ENCODE peak calls at places on chromosome 5, in five cellular contexts. Y is sigmoid colon, T is RWPE2, B is SJSA1, M is body of pancreas. A is an unnamed sample.

GRCh38 chr5:674630-675011 is 18.5 kb downstream of the TPPP start:
- DNase-seq in Y (peak; percentile 57), M (no peak), T (no peak), B (peak; percentile 39), A (no peak)

GRCh38 chr5:11903121-11903613 is 1.1 kb downstream of the CTNND2 start:
- DNase-seq in T (no peak), Y (no peak), M (peak; percentile 39), B (no peak), A (peak; percentile 67)

GRCh38 chr5:160230686-160231527 is 1.6 kb downstream of the FABP6 start:
- DNase-seq in T (no peak), Y (no peak), M (peak; percentile 51), B (no peak), A (no peak)

GRCh38 chr5:143648696-143649095 is 163.3 kb upstream of the HMHB1 start:
- DNase-seq in Y (no peak), M (no peak), T (no peak), B (no peak), A (no peak)

GRCh38 chr5:88964831-88965230 is 81.8 kb upstream of the MEF2C start:
- DNase-seq in M (no peak), Y (no peak), B (no peak), T (no peak), A (no peak)

GRCh38 chr5:14035859-14036440 is 91.5 kb upstream of the DNAH5 start:
- DNase-seq in T (peak; percentile 93), B (peak; percentile 88), M (peak; percentile 55), Y (no peak), A (peak; percentile 87)

GRCh38 chr5:111806753-111807152 is 49.8 kb upstream of the NREP start:
- DNase-seq in B (no peak), T (no peak), M (no peak), Y (no peak), A (no peak)

GRCh38 chr5:140112685-140113179 is 1.2 kb upstream of the PURA start:
- DNase-seq in M (no peak), T (no peak), B (no peak), Y (no peak), A (peak; percentile 26)

GRCh38 chr5:77852514-77853352 is 76.6 kb upstream of the TBCA start:
- DNase-seq in Y (peak; percentile 77), M (peak; percentile 27), T (no peak), B (peak; percentile 74), A (peak; percentile 82)

GRCh38 chr5:139461698-139462097 is 845 bp downstream of the ECSCR start:
- DNase-seq in B (peak; percentile 66), Y (no peak), T (no peak), M (no peak), A (peak; percentile 58)

GRCh38 chr5:124650960-124651662 is 95.3 kb downstream of the ZNF608 start:
- DNase-seq in T (no peak), M (no peak), B (peak; percentile 66), Y (no peak), A (no peak)

GRCh38 chr5:154365823-154366222 is 80.0 kb upstream of the SAP30L start:
- DNase-seq in T (no peak), M (no peak), Y (no peak), B (no peak), A (no peak)

GRCh38 chr5:143542798-143543144 is 139.3 kb upstream of the NR3C1 start:
- DNase-seq in M (no peak), Y (no peak), B (no peak), T (no peak), A (peak; percentile 19)

DNA sequence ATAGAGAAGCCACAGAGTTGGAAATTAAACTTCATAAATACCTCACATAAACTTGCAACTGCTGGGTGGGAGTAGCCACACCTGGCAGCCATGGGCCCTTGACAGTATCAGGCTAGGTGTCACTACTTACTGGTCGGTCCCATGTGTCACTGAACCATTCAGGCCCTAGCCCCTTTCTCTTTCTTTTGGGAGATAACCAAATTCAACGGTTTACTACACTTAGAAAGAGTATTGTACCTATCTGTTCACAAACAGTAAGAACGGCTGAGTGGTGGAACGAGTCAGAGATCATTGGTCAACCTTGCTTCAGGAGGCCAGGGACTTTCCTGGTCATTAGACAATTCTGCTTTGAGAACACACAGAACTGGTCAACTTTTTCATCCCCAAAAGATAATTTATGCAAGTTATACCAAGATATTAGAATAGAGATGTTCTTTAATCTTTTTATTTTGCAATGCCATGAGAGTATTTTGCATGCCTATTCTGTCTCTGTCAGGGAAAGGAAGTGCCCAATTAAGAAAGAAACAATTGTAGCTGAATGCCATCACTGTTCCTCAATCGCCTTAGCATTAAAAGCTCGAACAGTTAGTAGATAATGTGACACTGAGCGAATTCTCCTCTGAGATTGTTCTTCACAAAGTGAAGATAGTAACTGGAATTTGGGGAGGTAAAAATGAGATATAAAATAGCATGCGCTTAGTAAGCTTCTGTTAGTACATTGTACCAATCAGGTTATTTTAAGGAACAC is 50.9 kb downstream of the GOLPH3 start:
- DNase-seq in B (no peak), Y (no peak), T (no peak), M (no peak), A (no peak)
- H3K27ac ChIP-seq in B (no peak overlapping the region), Y (no peak overlapping the region), T (no peak overlapping the region), M (no peak overlapping the region), A (peak overlapping the region; percentile 55)

GRCh38 chr5:113846941-113847340 is 333.4 kb downstream of the YTHDC2 start:
- DNase-seq in B (no peak), T (no peak), Y (no peak), M (no peak), A (no peak)
- H3K27ac ChIP-seq in B (no peak overlapping the region), T (no peak overlapping the region), Y (no peak overlapping the region), M (no peak overlapping the region), A (no peak overlapping the region)

DNA sequence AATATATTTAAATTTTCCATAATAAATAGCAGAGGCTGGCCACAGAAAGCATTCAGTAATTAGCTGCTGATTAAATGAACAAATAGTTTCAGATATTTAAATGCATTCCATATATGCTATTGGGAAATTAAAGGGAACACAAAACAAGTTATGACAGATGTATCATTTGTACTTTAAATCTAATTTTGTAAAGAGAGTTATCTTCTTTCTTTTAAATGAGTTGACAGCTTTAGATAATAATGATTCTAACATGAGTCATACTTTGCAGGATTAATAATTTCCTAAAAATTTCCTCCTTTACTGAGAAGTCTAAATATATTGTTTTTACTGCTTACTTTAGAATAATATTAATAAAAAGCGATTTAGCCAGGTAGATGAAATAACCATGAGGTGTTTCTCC is 320.1 kb downstream of the ADAMTS6 start:
- DNase-seq in M (no peak), B (no peak), T (no peak), Y (no peak), A (no peak)
- H3K27ac ChIP-seq in M (no peak overlapping the region), B (no peak overlapping the region), T (peak overlapping the region; percentile 90), Y (no peak overlapping the region), A (no peak overlapping the region)

GRCh38 chr5:122315511-122315910 is 3.5 kb downstream of the SNCAIP start:
- DNase-seq in B (no peak), T (no peak), M (no peak), Y (no peak), A (no peak)
- H3K27ac ChIP-seq in B (no peak overlapping the region), T (no peak overlapping the region), M (no peak overlapping the region), Y (no peak overlapping the region), A (no peak overlapping the region)

GRCh38 chr5:141522301-141522700 is 33.4 kb downstream of the PCDHGC5 start:
- DNase-seq in M (no peak), T (no peak), Y (no peak), B (no peak), A (no peak)
- H3K27ac ChIP-seq in M (no peak overlapping the region), T (peak overlapping the region; percentile 80), Y (peak overlapping the region; percentile 68), B (peak overlapping the region; percentile 36), A (no peak overlapping the region)

GRCh38 chr5:38757451-38758245 is 88.2 kb upstream of the OSMR start:
- DNase-seq in B (no peak), T (no peak), Y (no peak), M (peak; percentile 21), A (peak; percentile 59)
- H3K27ac ChIP-seq in B (no peak overlapping the region), T (no peak overlapping the region), Y (no peak overlapping the region), M (no peak overlapping the region), A (no peak overlapping the region)